ENCODE peak calls at places on chromosome 21, in nine cellular contexts. S is AG08396, M is sigmoid colon, H is astrocyte of the hippocampus, J is NCI-H345, A is progenitor cell of endocrine pancreas, K is HFFc6, D is Calu3, N is upper lobe of left lung. I is an unnamed sample.

GRCh38 chr21:18545908-18546307 is 142.3 kb upstream of the TMPRSS15 start:
- DNase-seq in S (no peak), M (no peak), H (peak; percentile 59), J (no peak), A (no peak), K (no peak), D (no peak), N (no peak), I (no peak)

GRCh38 chr21:46049890-46050650 is 47.8 kb upstream of the COL6A2 start:
- DNase-seq in S (no peak), M (peak; percentile 77), H (no peak), J (no peak), A (peak; percentile 6), K (no peak), D (no peak), N (no peak), I (no peak)

GRCh38 chr21:44366586-44367211 is 13.3 kb downstream of the TRPM2 start:
- DNase-seq in S (no peak), M (peak; percentile 50), H (no peak), J (no peak), A (no peak), K (no peak), D (no peak), N (no peak), I (no peak)

GRCh38 chr21:36694041-36694515 is 4.8 kb upstream of the SIM2 start:
- DNase-seq in S (peak; percentile 26), M (no peak), H (no peak), J (no peak), A (no peak), K (no peak), D (no peak), N (no peak), I (no peak)

GRCh38 chr21:29418813-29419212 is 120.1 kb downstream of the BACH1 start:
- DNase-seq in S (no peak), M (no peak), H (no peak), J (no peak), A (no peak), K (no peak), D (no peak), N (no peak), I (no peak)

GRCh38 chr21:45421071-45421845 is 16.3 kb downstream of the COL18A1 start:
- DNase-seq in S (no peak), M (peak; percentile 68), H (no peak), J (peak; percentile 7), A (no peak), K (no peak), D (peak; percentile 82), N (peak; percentile 57), I (no peak)

GRCh38 chr21:40841524-40842196 is 5.3 kb downstream of the DSCAM start:
- DNase-seq in S (no peak), M (no peak), H (peak; percentile 65), J (peak; percentile 94), A (peak; percentile 69), K (peak; percentile 24), D (no peak), N (peak; percentile 72), I (no peak)

GRCh38 chr21:45029298-45029967 is 44.9 kb upstream of the ADARB1 start:
- DNase-seq in S (peak; percentile 59), M (no peak), H (peak; percentile 45), J (peak; percentile 39), A (no peak), K (no peak), D (no peak), N (peak; percentile 12), I (no peak)

GRCh38 chr21:23960769-23961168 is 1646.5 kb downstream of the MRPL39 start:
- DNase-seq in S (no peak), M (no peak), H (peak; percentile 14), J (peak; percentile 27), A (no peak), K (no peak), D (no peak), N (no peak), I (no peak)

GRCh38 chr21:45590246-45590725 is 48.0 kb upstream of the SLC19A1 start:
- DNase-seq in S (peak; percentile 85), M (peak; percentile 87), H (peak; percentile 51), J (no peak), A (peak; percentile 55), K (no peak), D (no peak), N (peak; percentile 79), I (peak; percentile 36)

I was measured in hepatic stellate cell.